ENCODE peak calls at places on chromosomes 3 and 15, in four cellular contexts. B is colonic mucosa, V is heart right ventricle, M is dorsolateral prefrontal cortex. S is an unnamed sample.

GRCh38 chr3:9047465-9048346 is 84.4 kb upstream of the RAD18 start:
- DNase-seq in V (no peak), B (peak), M (no peak), S (no peak)

GRCh38 chr15:69313437-69314000 is 14.8 kb downstream of the PAQR5 start:
- DNase-seq in V (no peak), B (no peak), M (no peak), S (no peak)

GRCh38 chr3:36060950-36061349 is 319.4 kb upstream of the STAC start:
- DNase-seq in B (no peak), V (no peak), M (no peak), S (no peak)

GRCh38 chr3:32614956-32615355 is 44.3 kb upstream of the DYNC1LI1 start:
- DNase-seq in B (no peak), V (no peak), M (no peak), S (no peak)

GRCh38 chr3:110995461-110996226 is 76.0 kb upstream of the NECTIN3 start:
- DNase-seq in M (no peak), B (no peak), V (no peak), S (no peak)

GRCh38 chr3:149160754-149161289 is 31.4 kb downstream of the HPS3 start:
- DNase-seq in M (no peak), B (no peak), V (no peak), S (no peak)

GRCh38 chr15:75043509-75044257 is 20.3 kb downstream of the PPCDC start:
- DNase-seq in B (peak), M (peak), V (peak), S (no peak)

GRCh38 chr15:42102646-42103235 is 8.4 kb upstream of the PLA2G4D start:
- DNase-seq in M (no peak), B (peak), V (no peak), S (no peak)

GRCh38 chr3:59327324-59327939 is 277.6 kb upstream of the CFAP20DC start:
- DNase-seq in B (no peak), V (no peak), M (no peak), S (no peak)

GRCh38 chr3:58586776-58587192 is 9.6 kb upstream of the FAM107A start:
- DNase-seq in M (no peak), V (no peak), B (no peak), S (no peak)

GRCh38 chr3:46359748-46360509 is 6.0 kb downstream of the CCR2 start:
- DNase-seq in M (no peak), B (no peak), V (no peak), S (no peak)

GRCh38 chr3:193711165-193711485 is 118.1 kb downstream of the OPA1 start:
- DNase-seq in V (no peak), B (no peak), M (no peak), S (no peak)

GRCh38 chr3:12557472-12558105 is 702 bp downstream of the MKRN2 start:
- DNase-seq in M (no peak), B (no peak), V (no peak), S (no peak)

GRCh38 chr3:45343947-45344346 is 44.4 kb upstream of the LARS2 start:
- DNase-seq in V (no peak), B (no peak), M (no peak), S (no peak)

GRCh38 chr3:151925876-151926275 is 52.4 kb downstream of the SUCNR1 start:
- DNase-seq in V (no peak), M (no peak), B (no peak), S (no peak)

GRCh38 chr3:18716821-18717220 is 291.7 kb upstream of the SATB1 start:
- DNase-seq in B (no peak), V (no peak), M (no peak), S (no peak)

GRCh38 chr15:84736375-84736774 is 12.0 kb upstream of the ZNF592 start:
- DNase-seq in V (no peak), M (no peak), B (no peak), S (peak)

GRCh38 chr3:193978446-193978845 is 157.5 kb upstream of the HES1 start:
- DNase-seq in M (no peak), B (no peak), V (no peak), S (no peak)

GRCh38 chr3:43389388-43390254 is 103.3 kb downstream of the SNRK start:
- DNase-seq in M (no peak), V (no peak), B (no peak), S (peak)

GRCh38 chr3:123442908-123443307 is 6.0 kb downstream of the ADCY5 start:
- DNase-seq in M (no peak), V (no peak), B (no peak), S (no peak)

GRCh38 chr15:88624156-88624970 is 3.2 kb downstream of the AEN start:
- DNase-seq in B (no peak), M (no peak), V (no peak), S (peak)

GRCh38 chr15:88627463-88627862 is 6.3 kb downstream of the AEN start:
- DNase-seq in M (no peak), V (no peak), B (peak), S (peak)

GRCh38 chr15:88628018-88628673 is 7.0 kb downstream of the AEN start:
- DNase-seq in V (no peak), B (no peak), M (no peak), S (no peak)

GRCh38 chr15:88624971-88625290 is 3.8 kb downstream of the AEN start:
- DNase-seq in V (no peak), M (no peak), B (no peak), S (no peak)

GRCh38 chr15:88625943-88626741 is 5.0 kb downstream of the AEN start:
- DNase-seq in V (no peak), B (no peak), M (no peak), S (no peak)
- H3K27ac ChIP-seq in V (no peak), B (peak), M (no peak), S (peak)

GRCh38 chr3:120497318-120497717 is 46.5 kb upstream of the FSTL1 start:
- DNase-seq in V (no peak), B (no peak), M (no peak), S (no peak)
- H3K27ac ChIP-seq in V (peak), B (no peak), M (no peak), S (no peak)

GRCh38 chr3:54535619-54536018 is 392.2 kb downstream of the LRTM1 start:
- DNase-seq in M (no peak), B (no peak), V (no peak), S (no peak)

GRCh38 chr3:54531741-54532140 is 396.1 kb downstream of the LRTM1 start:
- DNase-seq in V (no peak), B (no peak), M (no peak), S (no peak)

GRCh38 chr3:54536450-54536849 is 391.4 kb downstream of the LRTM1 start:
- DNase-seq in B (no peak), M (no peak), V (no peak), S (no peak)

GRCh38 chr3:54537506-54537905 is 390.4 kb downstream of the LRTM1 start:
- DNase-seq in V (no peak), M (no peak), B (no peak), S (no peak)

GRCh38 chr3:54533856-54534255 is 394.0 kb downstream of the LRTM1 start:
- DNase-seq in B (no peak), M (no peak), V (no peak), S (no peak)
- H3K27ac ChIP-seq in B (no peak), M (no peak), V (no peak), S (no peak)

DNA sequence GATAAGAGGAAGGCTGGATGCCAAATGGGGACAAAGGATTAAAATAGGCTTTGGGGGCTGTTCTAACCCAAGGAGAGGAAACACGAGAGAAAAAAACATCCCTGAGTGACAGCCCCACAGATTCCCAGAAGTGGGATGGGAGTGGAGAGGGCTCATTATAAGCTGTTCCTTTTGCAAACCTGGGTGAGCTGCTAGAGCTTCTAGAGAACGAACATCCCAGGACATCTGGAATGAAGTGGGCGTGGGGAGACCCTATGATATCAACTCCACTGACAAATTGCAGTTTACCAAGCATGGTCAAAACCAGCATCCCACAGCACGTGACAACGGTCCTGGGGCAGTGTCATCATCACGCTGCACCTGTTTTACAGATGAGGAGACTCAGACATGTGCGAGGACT is 65.1 kb downstream of the BDH1 start:
- DNase-seq in B (no peak), V (no peak), M (no peak), S (no peak)
- H3K27ac ChIP-seq in B (no peak), V (no peak), M (no peak), S (no peak)

GRCh38 chr3:188449421-188449820 is 295.5 kb downstream of the LPP start:
- DNase-seq in B (no peak), M (no peak), V (no peak), S (no peak)

GRCh38 chr3:188448813-188449212 is 294.9 kb downstream of the LPP start:
- DNase-seq in V (no peak), B (no peak), M (no peak), S (no peak)

GRCh38 chr3:188455748-188456147 is 301.8 kb downstream of the LPP start:
- DNase-seq in V (no peak), M (no peak), B (no peak), S (no peak)

GRCh38 chr3:188453431-188454384 is 299.8 kb downstream of the LPP start:
- DNase-seq in M (no peak), V (no peak), B (no peak), S (no peak)

DNA sequence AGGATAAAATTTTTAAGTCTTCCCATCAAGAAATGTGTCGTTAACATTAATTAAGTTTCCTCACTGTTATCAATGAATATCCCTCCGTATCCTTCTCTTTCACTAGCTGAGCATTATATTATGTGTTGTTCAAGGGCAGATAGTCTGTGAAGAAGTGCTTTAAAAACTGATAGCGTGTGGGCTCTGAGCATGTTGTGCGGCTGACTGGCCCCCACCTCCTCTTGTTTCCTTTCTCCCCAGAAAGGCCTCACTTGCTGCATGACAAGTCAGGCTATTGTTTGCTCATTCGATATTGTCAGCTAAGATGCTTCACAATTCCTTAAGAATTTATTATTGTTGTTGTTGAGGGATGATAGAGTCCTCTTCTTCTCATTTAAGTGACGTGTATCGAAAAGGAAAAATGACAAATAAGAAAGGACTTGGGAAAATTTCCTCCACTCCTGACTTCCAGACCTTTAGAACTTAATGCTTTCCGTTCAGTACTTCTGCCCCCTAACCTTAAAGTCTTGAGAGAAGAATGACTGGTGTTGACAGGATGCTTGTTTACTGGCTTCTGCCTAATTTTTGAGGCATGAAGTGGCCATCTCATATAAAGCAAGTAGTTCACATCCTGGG is 298.3 kb downstream of the LPP start:
- DNase-seq in V (no peak), B (no peak), M (no peak), S (no peak)
- H3K27ac ChIP-seq in V (no peak), B (no peak), M (no peak), S (no peak)

DNA sequence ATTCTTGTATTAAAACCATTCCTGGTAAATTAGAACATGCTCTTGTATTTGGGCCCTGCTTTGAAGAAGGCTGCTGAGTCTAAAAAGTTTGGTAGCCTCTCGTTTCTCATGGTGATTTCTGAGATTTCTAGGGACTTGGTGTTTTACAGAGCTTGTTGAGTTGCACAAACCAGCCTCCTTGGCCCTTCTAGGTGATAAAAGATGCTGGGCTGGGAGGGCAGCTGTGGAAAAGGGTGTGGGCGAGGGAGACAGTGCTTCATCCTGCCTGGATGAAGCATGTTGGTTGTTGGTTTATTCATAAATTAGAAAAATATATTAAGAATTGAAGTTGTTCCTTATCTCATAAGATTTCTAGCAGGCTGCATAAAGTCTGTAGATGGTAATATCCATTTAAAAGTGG is 151.7 kb downstream of the IGF1R start:
- DNase-seq in M (no peak), V (no peak), B (peak), S (no peak)
- H3K27ac ChIP-seq in M (peak), V (peak), B (peak), S (no peak)

S was measured in CD4-positive, alpha-beta T cell.